ENCODE peak calls at places on chromosomes 1 and 21, in four cellular contexts. Z is HT-29, U is Panc1, L is T-helper 1 cell. I is an unnamed sample.

GRCh38 chr1:167056529-167057296 is 33.5 kb downstream of the GPA33 start:
- DNase-seq in Z (no peak), U (no peak), L (no peak), I (no peak)

GRCh38 chr1:10232213-10232612 is 21.8 kb downstream of the KIF1B start:
- DNase-seq in Z (no peak), U (no peak), L (no peak), I (no peak)

GRCh38 chr1:221543529-221544120 is 198.3 kb downstream of the DUSP10 start:
- DNase-seq in Z (no peak), U (no peak), L (no peak), I (peak)

GRCh38 chr1:53735261-53735660 is 3.7 kb downstream of the GLIS1 start:
- DNase-seq in Z (no peak), U (no peak), L (no peak), I (no peak)

GRCh38 chr1:101250219-101250618 is 13.4 kb downstream of the S1PR1 start:
- DNase-seq in Z (no peak), U (no peak), L (no peak), I (no peak)

GRCh38 chr1:15341634-15342375 is 67.9 kb upstream of the EFHD2 start:
- DNase-seq in Z (peak), U (peak), L (no peak), I (no peak)

GRCh38 chr1:161220002-161220401 is 3.4 kb downstream of the APOA2 start:
- DNase-seq in Z (no peak), U (no peak), L (no peak), I (no peak)

GRCh38 chr1:154183045-154183968 is 8.6 kb downstream of the TPM3 start:
- DNase-seq in Z (peak), U (peak), L (peak), I (peak)

GRCh38 chr1:234093741-234094140 is 189.3 kb downstream of the SLC35F3 start:
- DNase-seq in Z (no peak), U (no peak), L (no peak), I (no peak)

GRCh38 chr1:53547321-53547720 is 88.1 kb downstream of the DMRTB1 start:
- DNase-seq in Z (no peak), U (no peak), L (no peak), I (no peak)

GRCh38 chr1:21669287-21670058 is at the start of gene RAP1GAP:
- DNase-seq in Z (peak), U (no peak), L (no peak), I (no peak)

GRCh38 chr1:238861342-238861741 is 525.0 kb upstream of the CHRM3 start:
- DNase-seq in Z (no peak), U (no peak), L (no peak), I (no peak)

GRCh38 chr21:14737922-14738321 is 191.8 kb upstream of the SAMSN1 start:
- DNase-seq in Z (peak), U (no peak), L (peak), I (peak)

GRCh38 chr1:216824511-216824910 is 101.3 kb upstream of the ESRRG start:
- DNase-seq in Z (no peak), U (no peak), L (no peak), I (no peak)

GRCh38 chr1:110554871-110555801 is 36.2 kb upstream of the KCNA10 start:
- DNase-seq in Z (no peak), U (no peak), L (peak), I (no peak)

GRCh38 chr1:65762081-65762862 is 30.4 kb upstream of the PDE4B start:
- DNase-seq in Z (no peak), U (no peak), L (no peak), I (no peak)

I was measured in SW 1271.